ENCODE peak calls at places on chromosomes 12 and 14, in ten cellular contexts. One of them, this sample, is unnamed.

GRCh38 chr12:127893875-127894635 is 372.9 kb upstream of the TMEM132C start:
- DNase-seq in iPS-NIHi11: no peak
- DNase-seq in ascending aorta: no peak
- DNase-seq in NCI-H2107: no peak
- DNase-seq in kidney tubule cell: no peak
- DNase-seq in bronchial epithelial cell: no peak
- DNase-seq in LoVo: peak; percentile 17
- DNase-seq in activated T-cell treated with anti-CD3 and anti-CD28 coated beads for 1 hour: no peak
- DNase-seq in colonic mucosa: no peak
- DNase-seq in caudate nucleus: no peak
- DNase-seq in this sample: peak; percentile 35

GRCh38 chr12:98797200-98797599 is 152.1 kb downstream of the APAF1 start:
- DNase-seq in iPS-NIHi11: no peak
- DNase-seq in colonic mucosa: no peak
- DNase-seq in LoVo: no peak
- DNase-seq in kidney tubule cell: no peak
- DNase-seq in activated T-cell treated with anti-CD3 and anti-CD28 coated beads for 1 hour: no peak
- DNase-seq in bronchial epithelial cell: no peak
- DNase-seq in caudate nucleus: no peak
- DNase-seq in ascending aorta: no peak
- DNase-seq in NCI-H2107: no peak
- DNase-seq in this sample: no peak

GRCh38 chr14:51595831-51596472 is 55.8 kb upstream of the FRMD6 start:
- DNase-seq in ascending aorta: no peak
- DNase-seq in caudate nucleus: no peak
- DNase-seq in colonic mucosa: no peak
- DNase-seq in NCI-H2107: no peak
- DNase-seq in iPS-NIHi11: no peak
- DNase-seq in kidney tubule cell: peak; percentile 24
- DNase-seq in bronchial epithelial cell: no peak
- DNase-seq in LoVo: no peak
- DNase-seq in activated T-cell treated with anti-CD3 and anti-CD28 coated beads for 1 hour: no peak
- DNase-seq in this sample: no peak

GRCh38 chr12:49744363-49744885 is 3.1 kb downstream of the TMBIM6 start:
- DNase-seq in LoVo: no peak
- DNase-seq in colonic mucosa: no peak
- DNase-seq in bronchial epithelial cell: no peak
- DNase-seq in activated T-cell treated with anti-CD3 and anti-CD28 coated beads for 1 hour: no peak
- DNase-seq in caudate nucleus: no peak
- DNase-seq in NCI-H2107: no peak
- DNase-seq in kidney tubule cell: no peak
- DNase-seq in iPS-NIHi11: no peak
- DNase-seq in ascending aorta: no peak
- DNase-seq in this sample: no peak

GRCh38 chr12:116693259-116694227 is 44.3 kb downstream of the SPRING1 start:
- DNase-seq in kidney tubule cell: no peak
- DNase-seq in caudate nucleus: no peak
- DNase-seq in LoVo: no peak
- DNase-seq in colonic mucosa: peak; percentile 68
- DNase-seq in ascending aorta: no peak
- DNase-seq in activated T-cell treated with anti-CD3 and anti-CD28 coated beads for 1 hour: no peak
- DNase-seq in NCI-H2107: peak; percentile 46
- DNase-seq in iPS-NIHi11: no peak
- DNase-seq in bronchial epithelial cell: peak; percentile 26
- DNase-seq in this sample: no peak

GRCh38 chr14:93112891-93113677 is 2.6 kb downstream of the ITPK1 start:
- DNase-seq in activated T-cell treated with anti-CD3 and anti-CD28 coated beads for 1 hour: peak; percentile 79
- DNase-seq in LoVo: peak; percentile 75
- DNase-seq in caudate nucleus: peak; percentile 60
- DNase-seq in ascending aorta: peak; percentile 91
- DNase-seq in bronchial epithelial cell: peak; percentile 81
- DNase-seq in colonic mucosa: peak; percentile 91
- DNase-seq in kidney tubule cell: peak; percentile 81
- DNase-seq in iPS-NIHi11: peak; percentile 74
- DNase-seq in NCI-H2107: peak; percentile 62
- DNase-seq in this sample: peak; percentile 87

GRCh38 chr14:60506010-60506409 is 2.9 kb upstream of the SIX6 start:
- DNase-seq in colonic mucosa: no peak
- DNase-seq in kidney tubule cell: no peak
- DNase-seq in iPS-NIHi11: no peak
- DNase-seq in bronchial epithelial cell: no peak
- DNase-seq in activated T-cell treated with anti-CD3 and anti-CD28 coated beads for 1 hour: no peak
- DNase-seq in LoVo: no peak
- DNase-seq in ascending aorta: no peak
- DNase-seq in caudate nucleus: no peak
- DNase-seq in NCI-H2107: no peak
- DNase-seq in this sample: no peak

GRCh38 chr14:76486251-76486743 is 110.4 kb downstream of the ESRRB start:
- DNase-seq in ascending aorta: no peak
- DNase-seq in activated T-cell treated with anti-CD3 and anti-CD28 coated beads for 1 hour: no peak
- DNase-seq in kidney tubule cell: no peak
- DNase-seq in caudate nucleus: no peak
- DNase-seq in bronchial epithelial cell: no peak
- DNase-seq in iPS-NIHi11: no peak
- DNase-seq in NCI-H2107: peak; percentile 100
- DNase-seq in colonic mucosa: no peak
- DNase-seq in LoVo: no peak
- DNase-seq in this sample: no peak

GRCh38 chr12:42237052-42237852 is 796 bp downstream of the YAF2 start:
- DNase-seq in LoVo: peak; percentile 70
- DNase-seq in caudate nucleus: peak; percentile 12
- DNase-seq in iPS-NIHi11: peak; percentile 84
- DNase-seq in NCI-H2107: peak; percentile 77
- DNase-seq in bronchial epithelial cell: peak; percentile 65
- DNase-seq in ascending aorta: peak; percentile 87
- DNase-seq in kidney tubule cell: peak; percentile 90
- DNase-seq in activated T-cell treated with anti-CD3 and anti-CD28 coated beads for 1 hour: peak; percentile 50
- DNase-seq in colonic mucosa: peak; percentile 80
- DNase-seq in this sample: peak; percentile 78

GRCh38 chr12:6567112-6567680 is 895 bp downstream of the NOP2 start:
- DNase-seq in bronchial epithelial cell: peak; percentile 8
- DNase-seq in iPS-NIHi11: no peak
- DNase-seq in caudate nucleus: no peak
- DNase-seq in kidney tubule cell: no peak
- DNase-seq in NCI-H2107: no peak
- DNase-seq in LoVo: no peak
- DNase-seq in activated T-cell treated with anti-CD3 and anti-CD28 coated beads for 1 hour: no peak
- DNase-seq in ascending aorta: no peak
- DNase-seq in colonic mucosa: no peak
- DNase-seq in this sample: no peak

GRCh38 chr14:40616579-40616978 is 990.1 kb upstream of the LRFN5 start:
- DNase-seq in LoVo: no peak
- DNase-seq in caudate nucleus: no peak
- DNase-seq in ascending aorta: no peak
- DNase-seq in iPS-NIHi11: no peak
- DNase-seq in NCI-H2107: no peak
- DNase-seq in bronchial epithelial cell: no peak
- DNase-seq in kidney tubule cell: no peak
- DNase-seq in activated T-cell treated with anti-CD3 and anti-CD28 coated beads for 1 hour: no peak
- DNase-seq in colonic mucosa: no peak
- DNase-seq in this sample: no peak

GRCh38 chr12:75571204-75571603 is 59.8 kb upstream of the KRR1 start:
- DNase-seq in iPS-NIHi11: no peak
- DNase-seq in NCI-H2107: no peak
- DNase-seq in caudate nucleus: no peak
- DNase-seq in bronchial epithelial cell: no peak
- DNase-seq in ascending aorta: no peak
- DNase-seq in colonic mucosa: no peak
- DNase-seq in kidney tubule cell: no peak
- DNase-seq in activated T-cell treated with anti-CD3 and anti-CD28 coated beads for 1 hour: no peak
- DNase-seq in LoVo: no peak
- DNase-seq in this sample: no peak

GRCh38 chr12:124863409-124864325 is at the start of gene SCARB1:
- DNase-seq in iPS-NIHi11: peak; percentile 99
- DNase-seq in kidney tubule cell: peak; percentile 86
- DNase-seq in caudate nucleus: peak; percentile 75
- DNase-seq in activated T-cell treated with anti-CD3 and anti-CD28 coated beads for 1 hour: peak; percentile 64
- DNase-seq in ascending aorta: peak; percentile 90
- DNase-seq in colonic mucosa: peak; percentile 86
- DNase-seq in LoVo: peak; percentile 94
- DNase-seq in bronchial epithelial cell: peak; percentile 38
- DNase-seq in NCI-H2107: peak; percentile 78
- DNase-seq in this sample: peak; percentile 84

GRCh38 chr14:98612434-98613200 is 659.4 kb downstream of the BCL11B start:
- DNase-seq in NCI-H2107: peak; percentile 58
- DNase-seq in activated T-cell treated with anti-CD3 and anti-CD28 coated beads for 1 hour: no peak
- DNase-seq in LoVo: no peak
- DNase-seq in caudate nucleus: no peak
- DNase-seq in ascending aorta: no peak
- DNase-seq in bronchial epithelial cell: no peak
- DNase-seq in iPS-NIHi11: no peak
- DNase-seq in colonic mucosa: no peak
- DNase-seq in kidney tubule cell: no peak
- DNase-seq in this sample: no peak

GRCh38 chr12:62426095-62426488 is 40.5 kb upstream of the MON2 start:
- DNase-seq in ascending aorta: no peak
- DNase-seq in caudate nucleus: no peak
- DNase-seq in activated T-cell treated with anti-CD3 and anti-CD28 coated beads for 1 hour: no peak
- DNase-seq in bronchial epithelial cell: no peak
- DNase-seq in iPS-NIHi11: no peak
- DNase-seq in NCI-H2107: no peak
- DNase-seq in colonic mucosa: no peak
- DNase-seq in LoVo: no peak
- DNase-seq in kidney tubule cell: no peak
- DNase-seq in this sample: no peak

GRCh38 chr12:64083285-64084210 is 138.5 kb downstream of the KICS2 start:
- DNase-seq in LoVo: peak; percentile 55
- DNase-seq in iPS-NIHi11: no peak
- DNase-seq in bronchial epithelial cell: peak; percentile 31
- DNase-seq in activated T-cell treated with anti-CD3 and anti-CD28 coated beads for 1 hour: no peak
- DNase-seq in caudate nucleus: peak; percentile 59
- DNase-seq in colonic mucosa: peak; percentile 87
- DNase-seq in ascending aorta: peak; percentile 79
- DNase-seq in kidney tubule cell: peak; percentile 41
- DNase-seq in NCI-H2107: no peak
- DNase-seq in this sample: peak; percentile 81

GRCh38 chr12:38222011-38222410 is 94.6 kb upstream of the ALG10B start:
- DNase-seq in caudate nucleus: no peak
- DNase-seq in activated T-cell treated with anti-CD3 and anti-CD28 coated beads for 1 hour: no peak
- DNase-seq in iPS-NIHi11: no peak
- DNase-seq in colonic mucosa: no peak
- DNase-seq in LoVo: no peak
- DNase-seq in bronchial epithelial cell: no peak
- DNase-seq in kidney tubule cell: peak; percentile 20
- DNase-seq in NCI-H2107: no peak
- DNase-seq in ascending aorta: no peak
- DNase-seq in this sample: no peak

GRCh38 chr14:21100931-21101330 is at the start of gene TMEM253:
- DNase-seq in iPS-NIHi11: no peak
- DNase-seq in caudate nucleus: no peak
- DNase-seq in LoVo: peak; percentile 81
- DNase-seq in NCI-H2107: no peak
- DNase-seq in activated T-cell treated with anti-CD3 and anti-CD28 coated beads for 1 hour: no peak
- DNase-seq in kidney tubule cell: no peak
- DNase-seq in ascending aorta: peak; percentile 30
- DNase-seq in colonic mucosa: peak; percentile 89
- DNase-seq in bronchial epithelial cell: no peak
- DNase-seq in this sample: no peak

GRCh38 chr14:22168092-22168955 is 420.7 kb downstream of the DAD1 start:
- DNase-seq in iPS-NIHi11: no peak
- DNase-seq in LoVo: no peak
- DNase-seq in ascending aorta: no peak
- DNase-seq in colonic mucosa: no peak
- DNase-seq in kidney tubule cell: peak; percentile 58
- DNase-seq in bronchial epithelial cell: no peak
- DNase-seq in activated T-cell treated with anti-CD3 and anti-CD28 coated beads for 1 hour: no peak
- DNase-seq in NCI-H2107: no peak
- DNase-seq in caudate nucleus: no peak
- DNase-seq in this sample: no peak

GRCh38 chr14:93023039-93023438 is 92.7 kb downstream of the ITPK1 start:
- DNase-seq in NCI-H2107: no peak
- DNase-seq in kidney tubule cell: no peak
- DNase-seq in activated T-cell treated with anti-CD3 and anti-CD28 coated beads for 1 hour: no peak
- DNase-seq in caudate nucleus: peak; percentile 29
- DNase-seq in bronchial epithelial cell: peak; percentile 28
- DNase-seq in colonic mucosa: no peak
- DNase-seq in ascending aorta: no peak
- DNase-seq in LoVo: no peak
- DNase-seq in iPS-NIHi11: peak; percentile 62
- DNase-seq in this sample: no peak

GRCh38 chr12:1443421-1444141 is 150.8 kb downstream of the FBXL14 start:
- DNase-seq in LoVo: no peak
- DNase-seq in caudate nucleus: no peak
- DNase-seq in bronchial epithelial cell: no peak
- DNase-seq in NCI-H2107: no peak
- DNase-seq in colonic mucosa: no peak
- DNase-seq in iPS-NIHi11: no peak
- DNase-seq in ascending aorta: no peak
- DNase-seq in activated T-cell treated with anti-CD3 and anti-CD28 coated beads for 1 hour: no peak
- DNase-seq in kidney tubule cell: peak; percentile 70
- DNase-seq in this sample: no peak

GRCh38 chr12:110766311-110767154 is 23.8 kb upstream of the PPP1CC start:
- DNase-seq in ascending aorta: no peak
- DNase-seq in colonic mucosa: no peak
- DNase-seq in activated T-cell treated with anti-CD3 and anti-CD28 coated beads for 1 hour: no peak
- DNase-seq in bronchial epithelial cell: no peak
- DNase-seq in iPS-NIHi11: no peak
- DNase-seq in LoVo: no peak
- DNase-seq in NCI-H2107: no peak
- DNase-seq in kidney tubule cell: no peak
- DNase-seq in caudate nucleus: no peak
- DNase-seq in this sample: no peak

GRCh38 chr12:91100901-91101300 is 10.4 kb downstream of the LUM start:
- DNase-seq in ascending aorta: no peak
- DNase-seq in NCI-H2107: no peak
- DNase-seq in bronchial epithelial cell: no peak
- DNase-seq in kidney tubule cell: peak; percentile 43
- DNase-seq in caudate nucleus: no peak
- DNase-seq in iPS-NIHi11: no peak
- DNase-seq in activated T-cell treated with anti-CD3 and anti-CD28 coated beads for 1 hour: no peak
- DNase-seq in colonic mucosa: no peak
- DNase-seq in LoVo: no peak
- DNase-seq in this sample: no peak

GRCh38 chr14:104820669-104821228 is 19.8 kb downstream of the ZBTB42 start:
- DNase-seq in activated T-cell treated with anti-CD3 and anti-CD28 coated beads for 1 hour: no peak
- DNase-seq in kidney tubule cell: peak; percentile 77
- DNase-seq in LoVo: no peak
- DNase-seq in bronchial epithelial cell: peak; percentile 50
- DNase-seq in iPS-NIHi11: peak; percentile 72
- DNase-seq in ascending aorta: no peak
- DNase-seq in caudate nucleus: no peak
- DNase-seq in colonic mucosa: peak; percentile 64
- DNase-seq in NCI-H2107: peak; percentile 72
- DNase-seq in this sample: peak; percentile 70

GRCh38 chr12:63045020-63045860 is 105.8 kb downstream of the AVPR1A start:
- DNase-seq in ascending aorta: peak; percentile 78
- DNase-seq in LoVo: no peak
- DNase-seq in caudate nucleus: no peak
- DNase-seq in kidney tubule cell: peak; percentile 94
- DNase-seq in activated T-cell treated with anti-CD3 and anti-CD28 coated beads for 1 hour: no peak
- DNase-seq in iPS-NIHi11: no peak
- DNase-seq in NCI-H2107: no peak
- DNase-seq in bronchial epithelial cell: peak; percentile 66
- DNase-seq in colonic mucosa: no peak
- DNase-seq in this sample: no peak

GRCh38 chr12:51441583-51441982 is 17.0 kb downstream of the SLC4A8 start:
- DNase-seq in caudate nucleus: no peak
- DNase-seq in NCI-H2107: no peak
- DNase-seq in colonic mucosa: no peak
- DNase-seq in ascending aorta: no peak
- DNase-seq in iPS-NIHi11: no peak
- DNase-seq in bronchial epithelial cell: no peak
- DNase-seq in activated T-cell treated with anti-CD3 and anti-CD28 coated beads for 1 hour: no peak
- DNase-seq in LoVo: no peak
- DNase-seq in kidney tubule cell: no peak
- DNase-seq in this sample: no peak

GRCh38 chr14:73724696-73725095 is 10.5 kb upstream of the PNMA1 start:
- DNase-seq in colonic mucosa: no peak
- DNase-seq in kidney tubule cell: no peak
- DNase-seq in ascending aorta: no peak
- DNase-seq in iPS-NIHi11: no peak
- DNase-seq in caudate nucleus: no peak
- DNase-seq in bronchial epithelial cell: no peak
- DNase-seq in NCI-H2107: no peak
- DNase-seq in LoVo: no peak
- DNase-seq in activated T-cell treated with anti-CD3 and anti-CD28 coated beads for 1 hour: no peak
- DNase-seq in this sample: no peak

GRCh38 chr14:103433902-103434563 is 48.8 kb downstream of the MARK3 start:
- DNase-seq in colonic mucosa: no peak
- DNase-seq in iPS-NIHi11: no peak
- DNase-seq in bronchial epithelial cell: no peak
- DNase-seq in NCI-H2107: no peak
- DNase-seq in caudate nucleus: no peak
- DNase-seq in kidney tubule cell: no peak
- DNase-seq in LoVo: no peak
- DNase-seq in ascending aorta: no peak
- DNase-seq in activated T-cell treated with anti-CD3 and anti-CD28 coated beads for 1 hour: no peak
- DNase-seq in this sample: no peak